ENCODE peak calls at places on chromosomes 6 and 20, in seven cellular contexts. C is colonic mucosa; N is stimulated activated CD4-positive, alpha-beta T cell treated with anti-CD3 and anti-CD28 coated beads, Interleukin-12 subunit alpha, Interleukin-12 subunit beta, amount 100 ng/mL, for 4 hours; O is fibroblast of the aortic adventitia; K is NCI-H345; M is DMS153; Q is brain microvascular endothelial cell. X is an unnamed sample.

GRCh38 chr20:3923818-3924217 is 34.6 kb downstream of the PANK2 start:
- DNase-seq in C (no peak), N (no peak), O (peak), K (no peak), M (no peak), Q (peak), X (no peak)

GRCh38 chr6:11755725-11756124 is 22.9 kb downstream of the ADTRP start:
- DNase-seq in C (no peak), N (no peak), O (no peak), K (no peak), M (no peak), Q (no peak), X (no peak)

GRCh38 chr6:129446272-129446851 is 263.6 kb downstream of the ARHGAP18 start:
- DNase-seq in C (no peak), N (no peak), O (no peak), K (no peak), M (no peak), Q (no peak), X (no peak)

GRCh38 chr6:16481680-16482079 is 243.3 kb downstream of the GMPR start:
- DNase-seq in C (no peak), N (peak), O (no peak), K (no peak), M (no peak), Q (no peak), X (no peak)

GRCh38 chr6:149450679-149451360 is 34.0 kb downstream of the ZC3H12D start:
- DNase-seq in C (peak), N (no peak), O (no peak), K (peak), M (no peak), Q (no peak), X (peak)

GRCh38 chr6:169933251-169933821 is 181.9 kb downstream of the ERMARD start:
- DNase-seq in C (peak), N (no peak), O (no peak), K (no peak), M (peak), Q (no peak), X (peak)

GRCh38 chr6:16659471-16660156 is 101.6 kb downstream of the ATXN1 start:
- DNase-seq in C (no peak), N (no peak), O (peak), K (no peak), M (no peak), Q (no peak), X (no peak)

GRCh38 chr6:31652925-31653724 is 664 bp upstream of the BAG6 start:
- DNase-seq in C (peak), N (peak), O (no peak), K (peak), M (no peak), Q (no peak), X (peak)

GRCh38 chr20:5073154-5074049 is 46.4 kb downstream of the PCNA start:
- DNase-seq in C (peak), N (no peak), O (peak), K (peak), M (peak), Q (peak), X (peak)

GRCh38 chr6:117677553-117678131 is 2.4 kb downstream of the NUS1 start:
- DNase-seq in C (no peak), N (no peak), O (peak), K (no peak), M (no peak), Q (peak), X (no peak)

GRCh38 chr6:53015486-53015885 is 20.4 kb upstream of the GSTA4 start:
- DNase-seq in C (no peak), N (no peak), O (no peak), K (no peak), M (no peak), Q (no peak), X (no peak)

GRCh38 chr6:137661601-137662000 is 167.4 kb upstream of the OLIG3 start:
- DNase-seq in C (peak), N (peak), O (peak), K (no peak), M (no peak), Q (no peak), X (no peak)

X was measured in transverse colon.